ENCODE peak calls at places on chromosomes 5 and 9, in eight cellular contexts. F is activated T-cell treated with anti-CD3 and anti-CD28 coated beads for 1 hour; Y is T-cell; S is A549; W is naive B cell; I is stimulated activated CD8-positive, alpha-beta memory T cell treated with anti-CD3 and anti-CD28 coated beads, Interleukin-7, amount 100 ng/mL, for 1 hour; E is activated T-helper 1 cell treated with anti-CD3 and anti-CD28 coated beads, Interleukin-2, amount 50 U/mL, for 16 hours; B is GM23338. H is an unnamed sample.
A peak's percentile ranks its signal among the peaks of the same experiment; 100 is the strongest.

GRCh38 chr5:76236684-76237083 is 153.5 kb downstream of the SV2C start:
- DNase-seq in F (no peak), Y (no peak), S (no peak), W (no peak), I (no peak), E (no peak), B (no peak), H (no peak)

GRCh38 chr5:3509290-3509689 is 86.3 kb upstream of the IRX1 start:
- DNase-seq in F (no peak), Y (no peak), S (no peak), W (no peak), I (no peak), E (no peak), B (no peak), H (no peak)

GRCh38 chr5:95866431-95867063 is 44.0 kb upstream of the GLRX start:
- DNase-seq in F (no peak), Y (no peak), S (no peak), W (no peak), I (no peak), E (no peak), B (no peak), H (no peak)

GRCh38 chr5:136994154-136994553 is 505.0 kb downstream of the SPOCK1 start:
- DNase-seq in F (no peak), Y (no peak), S (no peak), W (no peak), I (no peak), E (no peak), B (no peak), H (no peak)

GRCh38 chr9:97703437-97704326 is 6.5 kb upstream of the XPA start:
- DNase-seq in F (no peak), Y (no peak), S (peak; percentile 50), W (no peak), I (no peak), E (no peak), B (no peak), H (peak; percentile 13)

GRCh38 chr5:120817044-120817985 is 353.2 kb downstream of the PRR16 start:
- DNase-seq in F (no peak), Y (no peak), S (no peak), W (no peak), I (no peak), E (no peak), B (peak; percentile 68), H (no peak)

GRCh38 chr5:73625905-73626811 is at the start of gene ARHGEF28:
- DNase-seq in F (no peak), Y (no peak), S (peak; percentile 73), W (no peak), I (peak; percentile 4), E (no peak), B (peak; percentile 72), H (no peak)

GRCh38 chr9:71025728-71026127 is 95.7 kb downstream of the TRPM3 start:
- DNase-seq in F (no peak), Y (no peak), S (no peak), W (no peak), I (no peak), E (no peak), B (no peak), H (no peak)

GRCh38 chr9:133250741-133251170 is 24.2 kb downstream of the ABO start:
- DNase-seq in F (no peak), Y (no peak), S (no peak), W (no peak), I (no peak), E (no peak), B (no peak), H (no peak)

GRCh38 chr9:125330587-125330986 is 69.0 kb downstream of the GAPVD1 start:
- DNase-seq in F (no peak), Y (no peak), S (no peak), W (no peak), I (no peak), E (no peak), B (no peak), H (no peak)

GRCh38 chr5:134242146-134242545 is 16.3 kb upstream of the PPP2CA start:
- DNase-seq in F (no peak), Y (no peak), S (no peak), W (no peak), I (no peak), E (no peak), B (no peak), H (peak; percentile 96)

GRCh38 chr9:70494221-70494620 is 79.8 kb upstream of the KLF9 start:
- DNase-seq in F (no peak), Y (no peak), S (no peak), W (peak; percentile 3), I (no peak), E (no peak), B (no peak), H (no peak)

GRCh38 chr5:110027527-110028322 is 338.0 kb downstream of the MAN2A1 start:
- DNase-seq in F (no peak), Y (no peak), S (no peak), W (no peak), I (no peak), E (no peak), B (no peak), H (no peak)

GRCh38 chr9:115292584-115293271 is 174.8 kb upstream of the TNC start:
- DNase-seq in F (no peak), Y (no peak), S (no peak), W (no peak), I (no peak), E (no peak), B (no peak), H (no peak)

GRCh38 chr5:140244525-140245025 is 58.3 kb downstream of the PFDN1 start:
- DNase-seq in F (peak; percentile 69), Y (peak; percentile 71), S (peak; percentile 69), W (peak; percentile 68), I (peak; percentile 31), E (peak; percentile 66), B (peak; percentile 96), H (peak; percentile 60)

GRCh38 chr9:96219615-96220257 is 82.2 kb downstream of the HSD17B3 start:
- DNase-seq in F (peak; percentile 37), Y (no peak), S (peak; percentile 31), W (no peak), I (no peak), E (peak; percentile 20), B (peak; percentile 71), H (no peak)

GRCh38 chr9:95167998-95168397 is 149.5 kb downstream of the FANCC start:
- DNase-seq in F (peak; percentile 17), Y (peak; percentile 5), S (peak; percentile 28), W (peak; percentile 23), I (peak; percentile 4), E (peak; percentile 20), B (peak; percentile 97), H (peak; percentile 68)

GRCh38 chr5:5005351-5005750 is 134.8 kb upstream of the ADAMTS16 start:
- DNase-seq in F (no peak), Y (no peak), S (no peak), W (no peak), I (no peak), E (no peak), B (no peak), H (no peak)

GRCh38 chr5:103275851-103276250 is 17.3 kb downstream of the MACIR start:
- DNase-seq in F (no peak), Y (no peak), S (no peak), W (no peak), I (no peak), E (no peak), B (no peak), H (no peak)

GRCh38 chr5:72818866-72819534 is 2.5 kb downstream of the TNPO1 start:
- DNase-seq in F (peak; percentile 22), Y (peak; percentile 40), S (peak; percentile 49), W (peak; percentile 57), I (peak; percentile 12), E (peak; percentile 15), B (peak; percentile 92), H (no peak)

H was measured in brain pericyte.